ENCODE peak calls at places on chromosomes 1 and 21, in seven cellular contexts. K, G, D, A, E, C and P are unnamed samples.
A peak's percentile ranks its signal among the peaks of the same experiment; 100 is the strongest.

GRCh38 chr1:2575801-2576663 is 10.5 kb upstream of the PRXL2B start:
- DNase-seq in K (peak; percentile 18), G (peak; percentile 85), D (no peak), A (no peak), E (no peak), C (peak; percentile 67), P (peak; percentile 25)

GRCh38 chr1:186864296-186864695 is 35.5 kb downstream of the PLA2G4A start:
- DNase-seq in K (no peak), G (no peak), D (peak; percentile 23), A (no peak), E (no peak), C (no peak), P (no peak)

GRCh38 chr21:39444406-39445145 is 1.0 kb downstream of the LCA5L start:
- DNase-seq in K (no peak), G (no peak), D (peak; percentile 58), A (no peak), E (peak; percentile 39), C (no peak), P (peak; percentile 40)

GRCh38 chr1:117795792-117796191 is 133.6 kb downstream of the GDAP2 start:
- DNase-seq in K (no peak), G (no peak), D (no peak), A (no peak), E (no peak), C (no peak), P (no peak)

GRCh38 chr1:7755448-7755847 is 15.6 kb upstream of the VAMP3 start:
- DNase-seq in K (peak; percentile 17), G (no peak), D (peak; percentile 15), A (no peak), E (peak; percentile 7), C (no peak), P (no peak)

GRCh38 chr1:205077934-205078311 is 6.3 kb downstream of the TMEM81 start:
- DNase-seq in K (no peak), G (no peak), D (no peak), A (no peak), E (no peak), C (no peak), P (no peak)

GRCh38 chr1:230772457-230773395 is 25.5 kb downstream of the CAPN9 start:
- DNase-seq in K (peak; percentile 53), G (peak; percentile 48), D (peak; percentile 59), A (no peak), E (no peak), C (no peak), P (peak; percentile 22)

GRCh38 chr1:83505148-83505547 is 493.8 kb downstream of the TTLL7 start:
- DNase-seq in K (no peak), G (no peak), D (no peak), A (no peak), E (no peak), C (no peak), P (no peak)

GRCh38 chr21:46084709-46085108 is 13.2 kb upstream of the COL6A2 start:
- DNase-seq in K (no peak), G (no peak), D (no peak), A (peak; percentile 79), E (no peak), C (no peak), P (peak; percentile 11)

GRCh38 chr1:40056519-40057309 is 16.2 kb downstream of the CAP1 start:
- DNase-seq in K (no peak), G (no peak), D (no peak), A (no peak), E (no peak), C (no peak), P (no peak)

GRCh38 chr1:224519874-224520273 is 85.3 kb upstream of the WDR26 start:
- DNase-seq in K (no peak), G (no peak), D (peak; percentile 17), A (no peak), E (no peak), C (no peak), P (no peak)

GRCh38 chr21:36630485-36631206 is 68.3 kb upstream of the SIM2 start:
- DNase-seq in K (peak; percentile 60), G (peak; percentile 80), D (peak; percentile 22), A (no peak), E (peak; percentile 36), C (peak; percentile 26), P (peak; percentile 23)

GRCh38 chr1:235649722-235650163 is at the start of gene GNG4:
- DNase-seq in K (peak; percentile 18), G (no peak), D (no peak), A (no peak), E (no peak), C (no peak), P (peak; percentile 82)

GRCh38 chr1:222399197-222399596 is 148.7 kb downstream of the HHIPL2 start:
- DNase-seq in K (no peak), G (no peak), D (no peak), A (no peak), E (no peak), C (no peak), P (no peak)

GRCh38 chr1:25145775-25146381 is 86.4 kb downstream of the SYF2 start:
- DNase-seq in K (no peak), G (no peak), D (no peak), A (no peak), E (no peak), C (peak; percentile 26), P (no peak)

GRCh38 chr1:180286417-180286816 is 56.4 kb downstream of the LHX4 start:
- DNase-seq in K (no peak), G (no peak), D (no peak), A (no peak), E (no peak), C (no peak), P (no peak)

GRCh38 chr1:203028067-203028783 is 1.9 kb downstream of the PPFIA4 start:
- DNase-seq in K (no peak), G (no peak), D (no peak), A (no peak), E (no peak), C (no peak), P (no peak)

GRCh38 chr1:212684076-212684475 is 15.6 kb downstream of the BATF3 start:
- DNase-seq in K (no peak), G (no peak), D (peak; percentile 27), A (no peak), E (no peak), C (no peak), P (no peak)

GRCh38 chr1:6419803-6420593 is at the start of gene HES2:
- DNase-seq in K (no peak), G (peak; percentile 50), D (no peak), A (no peak), E (peak; percentile 36), C (no peak), P (no peak)

GRCh38 chr1:113396102-113396501 is 5.8 kb downstream of the MAGI3 start:
- DNase-seq in K (peak; percentile 9), G (no peak), D (no peak), A (no peak), E (no peak), C (no peak), P (no peak)

GRCh38 chr1:63980706-63981407 is 207.0 kb downstream of the ROR1 start:
- DNase-seq in K (no peak), G (peak; percentile 62), D (no peak), A (no peak), E (no peak), C (no peak), P (no peak)

GRCh38 chr1:25503551-25504426 is 39.6 kb upstream of the LDLRAP1 start:
- DNase-seq in K (peak; percentile 53), G (peak; percentile 79), D (no peak), A (no peak), E (peak; percentile 21), C (peak; percentile 55), P (no peak)

GRCh38 chr21:45589686-45590245 is 47.5 kb upstream of the SLC19A1 start:
- DNase-seq in K (no peak), G (peak; percentile 8), D (no peak), A (peak; percentile 56), E (no peak), C (no peak), P (no peak)

GRCh38 chr21:45035477-45035848 is 38.9 kb upstream of the ADARB1 start:
- DNase-seq in K (no peak), G (no peak), D (no peak), A (no peak), E (no peak), C (no peak), P (no peak)

GRCh38 chr1:117671781-117672501 is 66.1 kb downstream of the TENT5C start:
- DNase-seq in K (peak; percentile 24), G (peak; percentile 80), D (no peak), A (no peak), E (peak; percentile 58), C (no peak), P (peak; percentile 60)

GRCh38 chr1:34750610-34751009 is 4.2 kb upstream of the GJB5 start:
- DNase-seq in K (no peak), G (no peak), D (no peak), A (no peak), E (no peak), C (no peak), P (no peak)

GRCh38 chr21:26068776-26069175 is 101.8 kb downstream of the APP start:
- DNase-seq in K (no peak), G (no peak), D (no peak), A (no peak), E (no peak), C (no peak), P (no peak)

GRCh38 chr1:151988405-151988851 is 5.2 kb downstream of the S100A10 start:
- DNase-seq in K (peak; percentile 89), G (no peak), D (peak; percentile 74), A (no peak), E (peak; percentile 83), C (no peak), P (no peak)
- H3K4me3 ChIP-seq in K (peak overlapping the region; percentile 34), G (no peak overlapping the region), D (no peak overlapping the region), A (peak overlapping the region; percentile 69), E (no peak overlapping the region), C (no peak overlapping the region), P (no peak overlapping the region)

GRCh38 chr1:208717490-208717889 is 473.3 kb upstream of the PLXNA2 start:
- DNase-seq in K (no peak), G (no peak), D (no peak), A (no peak), E (no peak), C (no peak), P (no peak)

GRCh38 chr1:208709981-208710380 is 465.8 kb upstream of the PLXNA2 start:
- DNase-seq in K (no peak), G (no peak), D (no peak), A (no peak), E (no peak), C (no peak), P (no peak)

GRCh38 chr1:208714356-208714755 is 470.2 kb upstream of the PLXNA2 start:
- DNase-seq in K (no peak), G (no peak), D (no peak), A (no peak), E (no peak), C (no peak), P (no peak)
- H3K4me1 ChIP-seq in K (no peaks in the 10 kb centered on the region), G (no peaks in the 10 kb centered on the region), D (no peaks in the 10 kb centered on the region), A (no peaks in the 10 kb centered on the region), E (no peaks in the 10 kb centered on the region), C (no peaks in the 10 kb centered on the region), P (no peaks in the 10 kb centered on the region)

GRCh38 chr1:58782308-58783089 is 1.3 kb downstream of the JUN start:
- DNase-seq in K (peak; percentile 39), G (peak; percentile 66), D (peak; percentile 22), A (peak; percentile 82), E (peak; percentile 43), C (peak; percentile 69), P (peak; percentile 70)
- TF ChIP-seq POLR2A in K (peak; percentile 15), G (peak; percentile 47), D (peak; percentile 18), A (no peak), E (no peak), C (no peak), P (peak; percentile 15)

DNA sequence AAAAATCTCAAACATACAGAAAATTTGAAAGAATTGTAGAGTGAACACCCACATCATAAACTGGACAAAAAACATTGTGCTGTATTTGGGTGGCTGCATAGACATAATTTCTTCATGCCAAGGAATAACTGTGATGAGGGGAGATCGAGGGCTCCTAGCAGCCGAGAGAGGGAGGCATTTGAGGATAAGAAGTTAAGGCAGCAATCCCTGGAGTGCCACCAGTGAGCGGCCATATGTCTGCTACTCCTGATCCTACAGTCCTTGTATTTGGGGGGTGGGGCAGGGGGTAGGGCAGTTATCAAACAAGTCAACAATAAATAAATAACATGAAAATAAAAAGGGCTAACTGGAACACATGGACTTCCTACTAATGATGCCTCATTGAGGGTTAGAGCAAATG is 54.5 kb downstream of the ATP5PO start:
- DNase-seq in K (no peak), G (no peak), D (no peak), A (no peak), E (no peak), C (no peak), P (no peak)
- H3K4me3 ChIP-seq in K (no peak overlapping the region), G (no peak overlapping the region), D (no peak overlapping the region), A (no peak overlapping the region), E (no peak overlapping the region), C (no peak overlapping the region), P (no peak overlapping the region)